ENCODE peak calls at places on chromosomes 1 and 21, in four cellular contexts. D is KG1, P is PC-3, N is GM12891. R is an unnamed sample.

GRCh38 chr1:100400332-100400933 is 48.1 kb downstream of the CDC14A start:
- DNase-seq in N (no peak), D (peak), P (no peak), R (no peak)

GRCh38 chr1:225044258-225044657 is 114.8 kb downstream of the DNAH14 start:
- DNase-seq in N (no peak), P (no peak), D (no peak), R (no peak)

GRCh38 chr1:167503626-167504458 is 14.5 kb downstream of the CD247 start:
- DNase-seq in D (no peak), P (no peak), N (no peak), R (no peak)

GRCh38 chr1:3663999-3664699 is 11.8 kb downstream of the TP73 start:
- DNase-seq in N (no peak), D (no peak), P (no peak), R (no peak)

GRCh38 chr1:3732747-3733602 is 19.3 kb upstream of the CCDC27 start:
- DNase-seq in P (no peak), D (no peak), N (no peak), R (no peak)

GRCh38 chr1:1217621-1218523 is 3.9 kb upstream of the TNFRSF4 start:
- DNase-seq in P (peak), N (no peak), D (no peak), R (peak)

GRCh38 chr1:152013664-152014237 is 20.1 kb upstream of the S100A10 start:
- DNase-seq in P (peak), N (no peak), D (peak), R (no peak)

GRCh38 chr1:199453731-199454130 is 573.8 kb upstream of the NR5A2 start:
- DNase-seq in D (no peak), N (no peak), P (no peak), R (no peak)

GRCh38 chr21:45255381-45256020 is 32.2 kb downstream of the POFUT2 start:
- DNase-seq in D (no peak), P (peak), N (peak), R (peak)

GRCh38 chr1:33502726-33503125 is 30.3 kb downstream of the ZSCAN20 start:
- DNase-seq in N (no peak), D (no peak), P (no peak), R (peak)

GRCh38 chr1:170776147-170776734 is 112.3 kb downstream of the PRRX1 start:
- DNase-seq in D (no peak), N (no peak), P (no peak), R (no peak)

R was measured in RWPE1.